ENCODE peak calls at places on chromosomes 13 and 19, in four cellular contexts. T, J, W and Y are unnamed samples.

GRCh38 chr13:49877629-49878218 is 58.4 kb downstream of the SPRYD7 start:
- DNase-seq in T (no peak), J (no peak), W (no peak), Y (no peak)

GRCh38 chr19:7533281-7533819 is 2.2 kb upstream of the PNPLA6 start:
- DNase-seq in W (peak), J (no peak), T (no peak), Y (no peak)

GRCh38 chr19:17950310-17951150 is 16.4 kb upstream of the KCNN1 start:
- DNase-seq in W (peak), T (peak), J (no peak), Y (no peak)

GRCh38 chr19:50657672-50658437 is 8.6 kb downstream of the C19orf81 start:
- DNase-seq in W (peak), J (peak), T (peak), Y (peak)

GRCh38 chr19:35404879-35405622 is 34.2 kb downstream of the GPR42 start:
- DNase-seq in J (peak), T (peak), W (no peak), Y (no peak)

GRCh38 chr13:56352356-56352755 is 788.4 kb upstream of the PRR20A start:
- DNase-seq in W (no peak), T (no peak), J (no peak), Y (no peak)

GRCh38 chr13:25778302-25778701 is 273.5 kb downstream of the SHISA2 start:
- DNase-seq in W (no peak), J (no peak), T (no peak), Y (no peak)

GRCh38 chr19:45779231-45780145 is 2.8 kb downstream of the DMPK start:
- DNase-seq in J (peak), W (peak), T (peak), Y (peak)

GRCh38 chr13:61728468-61728867 is 312.8 kb upstream of the PCDH20 start:
- DNase-seq in W (no peak), J (no peak), T (no peak), Y (no peak)

GRCh38 chr19:18898081-18898532 is 2.1 kb upstream of the CERS1 start:
- DNase-seq in W (no peak), J (no peak), T (peak), Y (no peak)

GRCh38 chr19:33498391-33499000 is 23.1 kb downstream of the PEPD start:
- DNase-seq in J (no peak), T (no peak), W (no peak), Y (no peak)
- TF ChIP-seq ELF4 in J (no peak), T (no peak), W (no peak), Y (no peak)

GRCh38 chr13:46197299-46197975 is 14.3 kb upstream of the LRRC63 start:
- DNase-seq in J (no peak), T (no peak), W (no peak), Y (no peak)
- TF ChIP-seq ELF4 in J (no peak), T (no peak), W (no peak), Y (no peak)

GRCh38 chr19:709196-709964 is 645 bp downstream of the PALM start:
- DNase-seq in J (no peak), W (no peak), T (no peak), Y (no peak)

GRCh38 chr19:708154-709141 is at the start of gene PALM:
- DNase-seq in J (peak), W (peak), T (peak), Y (peak)

GRCh38 chr19:711224-711623 is 2.5 kb downstream of the PALM start:
- DNase-seq in J (no peak), T (no peak), W (no peak), Y (no peak)

GRCh38 chr19:709965-710714 is 1.4 kb downstream of the PALM start:
- DNase-seq in T (no peak), W (no peak), J (no peak), Y (no peak)

DNA sequence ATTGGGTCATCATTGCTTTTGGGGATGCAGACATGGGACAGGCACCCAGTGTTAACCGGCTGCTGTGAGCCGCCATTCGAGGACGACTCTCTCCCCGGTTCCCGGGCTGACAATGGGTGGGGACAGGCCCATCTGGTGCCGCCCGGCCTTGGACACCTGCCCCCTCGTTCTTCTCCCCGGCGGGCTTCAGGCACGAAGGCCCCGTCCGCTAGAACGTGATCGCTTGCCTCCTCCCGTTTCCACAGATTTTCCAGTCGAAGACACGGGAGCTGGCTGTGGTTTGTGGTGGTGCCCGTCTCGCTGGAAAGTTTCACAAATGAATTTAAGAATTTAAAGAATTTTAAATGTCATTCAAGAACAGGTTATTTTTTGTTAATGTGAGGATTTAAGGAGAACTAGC is 2.0 kb downstream of the PALM start:
- DNase-seq in J (no peak), W (no peak), T (no peak), Y (no peak)
- TF ChIP-seq ELF4 in J (no peak), W (no peak), T (no peak), Y (no peak)

GRCh38 chr13:111906816-111907215 is 160.1 kb upstream of the SOX1 start:
- DNase-seq in J (no peak), W (peak), T (no peak), Y (no peak)

GRCh38 chr13:111904701-111905608 is 162.0 kb upstream of the SOX1 start:
- DNase-seq in T (peak), W (peak), J (no peak), Y (peak)

GRCh38 chr13:111907341-111907880 is 159.5 kb upstream of the SOX1 start:
- DNase-seq in T (no peak), J (no peak), W (peak), Y (no peak)

GRCh38 chr13:111905609-111905945 is 161.4 kb upstream of the SOX1 start:
- DNase-seq in J (no peak), T (no peak), W (no peak), Y (no peak)

DNA sequence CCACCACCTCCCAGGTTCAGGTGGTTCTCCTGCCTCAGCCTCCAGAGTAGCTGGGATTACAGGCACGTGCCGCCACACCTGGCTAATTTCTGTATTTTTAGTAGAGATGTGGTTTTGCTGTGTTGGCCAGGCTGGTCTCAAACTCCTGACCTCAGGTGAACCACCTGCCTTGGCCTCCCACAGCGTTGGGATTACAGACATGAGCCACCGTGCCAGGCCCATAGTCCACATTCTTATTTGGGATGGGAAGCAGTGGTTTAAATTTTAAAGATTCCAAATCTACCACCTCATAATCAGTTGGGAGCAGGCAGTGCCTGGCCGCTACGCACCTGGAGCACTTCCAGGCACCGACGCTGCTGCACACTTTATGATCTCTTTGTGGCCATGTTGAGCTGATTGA is 160.6 kb upstream of the SOX1 start:
- DNase-seq in W (no peak), T (no peak), J (no peak), Y (no peak)
- TF ChIP-seq ELF4 in W (no peak), T (no peak), J (no peak), Y (no peak)

DNA sequence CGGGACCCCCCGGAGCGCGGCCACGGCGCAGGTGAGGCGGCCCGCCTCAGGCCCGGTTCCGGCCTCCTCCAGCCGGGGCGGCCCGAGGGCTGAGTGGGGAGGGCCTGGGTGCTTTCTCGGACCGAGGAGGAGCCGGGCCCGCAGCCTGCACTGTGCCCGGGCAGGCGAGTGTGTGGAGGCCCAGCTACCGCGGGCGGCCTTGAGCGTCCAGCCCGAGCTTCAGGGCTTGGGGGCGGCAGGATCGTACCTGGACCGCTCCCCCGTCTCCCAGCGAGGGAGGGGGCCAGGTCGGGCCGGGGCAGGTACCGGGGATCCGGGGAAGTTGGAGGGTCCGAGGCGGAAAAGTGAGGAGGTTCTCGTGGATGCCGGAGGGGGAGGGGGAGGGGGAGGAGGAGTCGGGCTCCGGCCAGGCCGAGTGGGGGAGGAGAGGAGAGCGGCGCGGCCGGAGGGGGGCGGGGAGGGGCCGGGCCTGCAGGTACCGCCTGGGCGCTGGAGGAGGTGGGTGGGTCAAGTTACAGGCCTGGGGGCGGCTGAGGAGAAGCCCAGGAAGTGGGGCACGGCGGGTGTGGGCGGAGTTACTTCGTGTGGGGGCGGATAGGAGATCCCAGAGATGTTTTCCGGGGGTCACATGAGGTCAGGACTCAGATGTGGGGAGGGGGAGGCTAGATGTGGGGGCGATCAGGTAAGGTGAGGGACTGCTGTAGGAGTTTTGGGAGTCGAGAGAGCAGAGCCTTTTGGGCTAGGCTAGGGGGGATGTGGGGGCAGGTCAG is 545 bp downstream of the NACC1 start:
- DNase-seq in J (peak), T (peak), W (peak), Y (peak)
- TF ChIP-seq ELF4 in J (no peak), T (peak), W (no peak), Y (no peak)

GRCh38 chr19:56840452-56841193 is at the start of the genes PEG3 and ZIM2:
- DNase-seq in W (no peak), J (peak), T (no peak), Y (no peak)
- TF ChIP-seq ELF4 in W (no peak), J (no peak), T (no peak), Y (no peak)

GRCh38 chr13:99361197-99361596 is 54.0 kb upstream of the GPR183 start:
- DNase-seq in W (no peak), J (no peak), T (no peak), Y (no peak)
- TF ChIP-seq ELF4 in W (no peak), J (no peak), T (no peak), Y (no peak)

DNA sequence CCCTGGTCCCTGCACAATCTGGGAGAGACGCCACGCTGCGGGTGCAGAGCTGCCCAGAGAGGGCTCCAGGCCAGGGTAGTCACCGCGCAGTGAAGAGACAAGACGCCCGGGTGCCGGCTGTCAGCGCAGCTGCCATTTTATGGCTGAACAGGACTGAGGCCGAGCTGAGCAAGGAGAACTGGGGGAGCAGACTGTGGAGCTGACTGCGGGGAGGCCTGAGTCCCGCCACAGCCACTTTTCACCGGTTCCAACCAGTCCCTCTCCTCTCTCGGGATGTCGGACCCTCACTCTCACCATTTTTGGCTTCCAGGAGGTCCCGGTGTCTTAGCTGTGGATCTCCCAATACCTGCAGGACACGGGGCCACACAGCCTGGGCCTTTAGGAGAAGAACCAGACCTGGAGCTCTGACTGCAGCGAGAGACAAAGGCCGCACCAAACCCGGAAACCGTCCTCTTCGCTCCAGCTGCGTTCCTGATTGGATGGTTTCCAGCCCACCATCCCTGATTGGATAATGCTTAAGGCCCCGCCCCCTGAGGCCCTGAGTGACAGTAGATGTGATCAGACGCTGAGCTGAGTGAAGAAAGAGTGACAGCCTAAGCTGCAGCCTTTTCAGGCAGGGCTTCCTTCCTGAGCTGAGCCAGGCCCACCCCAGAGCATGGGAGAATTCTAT is at the start of gene ZNF626:
- DNase-seq in J (peak), T (peak), W (peak), Y (no peak)
- TF ChIP-seq ELF4 in J (peak), T (no peak), W (no peak), Y (no peak)

GRCh38 chr19:2495651-2496316 is 19.9 kb downstream of the GADD45B start:
- DNase-seq in J (no peak), W (no peak), T (no peak), Y (no peak)

GRCh38 chr19:2503521-2504109 is 27.7 kb downstream of the GADD45B start:
- DNase-seq in T (peak), J (no peak), W (no peak), Y (peak)

GRCh38 chr19:2500157-2500556 is 24.2 kb downstream of the GADD45B start:
- DNase-seq in T (no peak), J (no peak), W (no peak), Y (no peak)

GRCh38 chr19:2497186-2497585 is 21.3 kb downstream of the GADD45B start:
- DNase-seq in T (no peak), J (no peak), W (no peak), Y (no peak)

GRCh38 chr19:2500861-2501260 is 24.9 kb downstream of the GADD45B start:
- DNase-seq in W (no peak), J (no peak), T (no peak), Y (no peak)
- TF ChIP-seq ELF4 in W (no peak), J (no peak), T (no peak), Y (no peak)